ENCODE peak calls at places on chromosomes 6 and 20, in nine cellular contexts. N, P, O, T, J, M, X, V and W are unnamed samples.
A peak's percentile ranks its signal among the peaks of the same experiment; 100 is the strongest.

GRCh38 chr20:43508106-43508505 is 609 bp downstream of the L3MBTL1 start:
- DNase-seq in N (no peak), P (peak; percentile 54), O (no peak), T (no peak), J (peak; percentile 36), M (peak; percentile 21), X (peak; percentile 22), V (no peak), W (no peak)

GRCh38 chr6:83853178-83853967 is at the start of gene RIPPLY2:
- DNase-seq in N (peak; percentile 41), P (peak; percentile 81), O (peak; percentile 15), T (peak; percentile 15), J (no peak), M (no peak), X (no peak), V (no peak), W (no peak)

GRCh38 chr6:5365430-5366195 is 104.3 kb downstream of the FARS2 start:
- DNase-seq in N (no peak), P (no peak), O (no peak), T (no peak), J (no peak), M (no peak), X (no peak), V (no peak), W (no peak)

GRCh38 chr6:158536084-158536890 is 23.6 kb upstream of the TMEM181 start:
- DNase-seq in N (peak; percentile 64), P (peak; percentile 92), O (no peak), T (peak; percentile 72), J (peak; percentile 71), M (peak; percentile 64), X (peak; percentile 72), V (peak; percentile 70), W (peak; percentile 73)

GRCh38 chr6:34182751-34183531 is 37.1 kb upstream of the GRM4 start:
- DNase-seq in N (no peak), P (peak; percentile 30), O (no peak), T (no peak), J (no peak), M (no peak), X (no peak), V (peak; percentile 71), W (no peak)

GRCh38 chr6:154410619-154411044 is 54.0 kb upstream of the IPCEF1 start:
- DNase-seq in N (peak; percentile 97), P (peak; percentile 40), O (no peak), T (no peak), J (no peak), M (peak; percentile 60), X (peak; percentile 90), V (no peak), W (peak; percentile 72)

GRCh38 chr6:26020983-26021349 is 58.4 kb downstream of the TRIM38 start:
- DNase-seq in N (no peak), P (no peak), O (no peak), T (peak; percentile 56), J (peak; percentile 65), M (no peak), X (peak; percentile 69), V (peak; percentile 52), W (peak; percentile 75)

GRCh38 chr6:99019341-99019740 is 71.6 kb upstream of the FBXL4 start:
- DNase-seq in N (no peak), P (no peak), O (no peak), T (no peak), J (no peak), M (no peak), X (peak; percentile 15), V (no peak), W (no peak)

GRCh38 chr6:155213611-155214372 is 50.0 kb upstream of the CLDN20 start:
- DNase-seq in N (no peak), P (no peak), O (no peak), T (no peak), J (no peak), M (no peak), X (no peak), V (no peak), W (no peak)

GRCh38 chr20:53708129-53708968 is 114.7 kb upstream of the ZNF217 start:
- DNase-seq in N (no peak), P (no peak), O (no peak), T (no peak), J (no peak), M (no peak), X (peak; percentile 96), V (peak; percentile 20), W (no peak)

GRCh38 chr6:125198285-125199009 is 44.9 kb downstream of the TPD52L1 start:
- DNase-seq in N (no peak), P (no peak), O (no peak), T (no peak), J (no peak), M (no peak), X (no peak), V (no peak), W (no peak)

GRCh38 chr6:28399370-28400121 is at the start of gene ZSCAN12:
- DNase-seq in N (peak; percentile 72), P (peak; percentile 97), O (peak; percentile 62), T (peak; percentile 77), J (peak; percentile 65), M (peak; percentile 31), X (no peak), V (peak; percentile 86), W (peak; percentile 82)

GRCh38 chr6:15518878-15519277 is 143.9 kb downstream of the DTNBP1 start:
- DNase-seq in N (no peak), P (no peak), O (no peak), T (no peak), J (no peak), M (no peak), X (no peak), V (no peak), W (no peak)

GRCh38 chr20:57398231-57398821 is 7.1 kb downstream of the RBM38 start:
- DNase-seq in N (no peak), P (no peak), O (no peak), T (peak; percentile 42), J (no peak), M (no peak), X (no peak), V (peak; percentile 94), W (peak; percentile 81)

GRCh38 chr20:910840-911770 is 5.0 kb downstream of the ANGPT4 start:
- DNase-seq in N (no peak), P (no peak), O (no peak), T (no peak), J (no peak), M (no peak), X (no peak), V (no peak), W (peak; percentile 54)

GRCh38 chr6:78629836-78630235 is 237.5 kb upstream of the IRAK1BP1 start:
- DNase-seq in N (no peak), P (no peak), O (no peak), T (no peak), J (no peak), M (no peak), X (no peak), V (no peak), W (no peak)

GRCh38 chr6:138162104-138162946 is 586 bp downstream of the ARFGEF3 start:
- DNase-seq in N (peak; percentile 30), P (peak; percentile 59), O (no peak), T (no peak), J (no peak), M (peak; percentile 10), X (peak; percentile 19), V (no peak), W (no peak)

GRCh38 chr20:24743641-24744040 is 205.4 kb upstream of the CST7 start:
- DNase-seq in N (no peak), P (no peak), O (no peak), T (no peak), J (no peak), M (no peak), X (no peak), V (no peak), W (no peak)

GRCh38 chr6:1619106-1619665 is 9.5 kb downstream of the FOXC1 start:
- DNase-seq in N (peak; percentile 37), P (no peak), O (no peak), T (no peak), J (no peak), M (no peak), X (no peak), V (no peak), W (no peak)
- H3K4me3 ChIP-seq in N (no peak overlapping the region), P (peak overlapping the region; percentile 58), O (no peak overlapping the region), T (peak overlapping the region; percentile 56), J (no peak overlapping the region), M (no peak overlapping the region), X (no peak overlapping the region), V (no peak overlapping the region), W (no peak overlapping the region)

DNA sequence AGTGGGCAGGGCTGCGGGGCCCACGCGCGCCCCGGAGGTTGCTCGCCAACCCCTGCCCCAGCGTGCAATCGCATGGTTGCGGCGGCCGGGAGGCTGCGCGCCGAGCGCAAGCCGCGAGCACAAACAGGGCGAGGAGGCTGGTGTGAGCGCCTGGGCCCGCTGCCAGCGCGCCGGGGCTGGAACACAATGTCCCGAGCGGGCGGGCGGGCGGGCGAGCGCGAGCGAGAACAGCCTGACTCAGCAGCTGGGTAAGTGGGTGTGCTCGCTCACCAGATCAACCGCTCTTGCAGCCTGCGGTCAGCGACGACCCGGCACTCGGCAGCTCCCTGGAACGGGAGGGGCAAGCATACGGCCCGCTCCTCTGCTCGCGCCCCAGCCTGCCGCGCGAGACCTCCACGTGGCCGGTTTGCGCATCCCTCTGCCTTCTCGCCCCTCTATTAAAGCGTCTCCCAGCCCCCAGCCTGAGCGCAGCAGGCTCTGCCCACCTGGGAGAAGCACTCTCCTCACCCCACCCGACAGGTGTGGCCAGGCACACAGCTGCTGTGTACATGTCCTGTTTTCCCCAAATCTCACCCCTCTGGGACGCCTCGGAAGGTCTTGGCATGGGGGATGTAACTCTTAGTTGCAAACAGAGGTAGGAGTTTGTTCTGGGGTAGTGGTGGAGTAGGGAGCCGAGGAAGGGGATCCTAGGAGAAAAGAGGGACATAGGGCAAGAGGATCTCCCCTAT is 8.7 kb upstream of the ARMC12 start:
- DNase-seq in N (peak; percentile 87), P (peak; percentile 66), O (no peak), T (peak; percentile 95), J (peak; percentile 51), M (peak; percentile 62), X (peak; percentile 87), V (peak; percentile 88), W (peak; percentile 92)
- H3K4me1 ChIP-seq in N (peaks cover 41% of the 10 kb centered on the region), P (peaks cover 40% of the 10 kb centered on the region), O (peaks cover 10% of the 10 kb centered on the region), T (peaks cover 90% of the 10 kb centered on the region), J (peaks cover 14% of the 10 kb centered on the region), M (peaks cover 69% of the 10 kb centered on the region), X (peaks cover 27% of the 10 kb centered on the region), V (peaks cover 81% of the 10 kb centered on the region), W (peaks cover 35% of the 10 kb centered on the region)

GRCh38 chr20:50320910-50321796 is 130.5 kb downstream of the CEBPB start:
- DNase-seq in N (peak; percentile 74), P (peak; percentile 91), O (peak; percentile 59), T (peak; percentile 85), J (peak; percentile 98), M (peak; percentile 98), X (peak; percentile 98), V (no peak), W (peak; percentile 97)
- H3K4me3 ChIP-seq in N (no peak overlapping the region), P (no peak overlapping the region), O (no peak overlapping the region), T (no peak overlapping the region), J (no peak overlapping the region), M (peak overlapping the region; percentile 76), X (peak overlapping the region; percentile 57), V (no peak overlapping the region), W (peak overlapping the region; percentile 43)

GRCh38 chr20:50734730-50735679 is 3.6 kb downstream of the PARD6B start:
- DNase-seq in N (no peak), P (no peak), O (no peak), T (no peak), J (no peak), M (no peak), X (no peak), V (no peak), W (no peak)
- H3K4me1 ChIP-seq in N (no peaks in the 10 kb centered on the region), P (peaks cover 29% of the 10 kb centered on the region), O (peaks cover 4% of the 10 kb centered on the region), T (peaks cover 44% of the 10 kb centered on the region), J (peaks cover 13% of the 10 kb centered on the region), M (peaks cover 70% of the 10 kb centered on the region), X (peaks cover 43% of the 10 kb centered on the region), V (peaks cover 16% of the 10 kb centered on the region), W (peaks cover 1% of the 10 kb centered on the region)

GRCh38 chr6:37974381-37974780 is 154.9 kb downstream of the ZFAND3 start:
- DNase-seq in N (no peak), P (no peak), O (no peak), T (no peak), J (no peak), M (no peak), X (no peak), V (no peak), W (no peak)
- H3K4me3 ChIP-seq in N (no peak overlapping the region), P (no peak overlapping the region), O (no peak overlapping the region), T (no peak overlapping the region), J (no peak overlapping the region), M (no peak overlapping the region), X (no peak overlapping the region), V (no peak overlapping the region), W (no peak overlapping the region)